ENCODE peak calls at places on chromosomes 5 and 9, in ten cellular contexts. Z is esophagus squamous epithelium, O is A549, Q is gastrocnemius medialis, Y is HCT116, A is transverse colon, I is suprapubic skin, U is stomach, K is spleen, N is K562. M is an unnamed sample.

GRCh38 chr5:72079288-72079687 is 28.0 kb upstream of the MAP1B start:
- DNase-seq in Z (no peak), A (no peak), I (no peak), U (no peak), Y (no peak), Q (no peak), K (no peak), N (peak; percentile 41), O (peak; percentile 16), M (peak; percentile 19)

GRCh38 chr5:10534491-10535236 is 29.2 kb upstream of the ANKRD33B start:
- DNase-seq in Z (no peak), Y (no peak), U (no peak), I (no peak), K (no peak), Q (no peak), N (no peak), A (no peak), O (no peak), M (no peak)

GRCh38 chr5:118249386-118249785 is 739.0 kb downstream of the DTWD2 start:
- DNase-seq in Z (no peak), Y (no peak), N (no peak), I (no peak), A (no peak), O (no peak), Q (no peak), K (no peak), U (no peak), M (no peak)

GRCh38 chr9:136345281-136346156 is 18.0 kb downstream of the DNLZ start:
- DNase-seq in A (peak; percentile 56), O (peak; percentile 52), Q (peak; percentile 39), I (no peak), U (peak; percentile 80), Z (no peak), K (peak; percentile 85), Y (no peak), N (peak; percentile 79), M (peak; percentile 71)

GRCh38 chr5:160266044-160266718 is 36.9 kb downstream of the FABP6 start:
- DNase-seq in K (peak; percentile 50), O (no peak), Y (no peak), N (no peak), Z (no peak), I (no peak), A (no peak), U (no peak), Q (no peak), M (no peak)

GRCh38 chr9:127980706-127981558 is at the start of gene EEIG1:
- DNase-seq in N (peak; percentile 99), A (peak; percentile 98), Q (peak; percentile 93), U (peak; percentile 96), Z (peak; percentile 78), Y (peak; percentile 61), O (peak; percentile 88), I (peak; percentile 97), K (peak; percentile 99), M (peak; percentile 95)

GRCh38 chr5:17216176-17216973 is 1.1 kb upstream of the BASP1 start:
- DNase-seq in A (peak; percentile 83), N (peak; percentile 37), Y (peak; percentile 34), O (peak; percentile 73), U (peak; percentile 85), Q (peak; percentile 24), I (peak; percentile 80), K (peak; percentile 93), Z (peak; percentile 29), M (peak; percentile 81)

GRCh38 chr9:20694248-20694647 is 10.2 kb downstream of the FOCAD start:
- DNase-seq in A (no peak), U (no peak), N (no peak), Y (no peak), K (no peak), I (no peak), Z (no peak), O (no peak), Q (no peak), M (no peak)

GRCh38 chr9:70639853-70640814 is 225.7 kb upstream of the KLF9 start:
- DNase-seq in Z (no peak), Q (no peak), U (no peak), O (peak; percentile 8), I (no peak), A (no peak), Y (peak; percentile 22), K (no peak), N (peak; percentile 12), M (no peak)

GRCh38 chr9:84811072-84811725 is 141.7 kb downstream of the NTRK2 start:
- DNase-seq in Q (no peak), U (no peak), Z (no peak), I (no peak), A (no peak), K (no peak), Y (no peak), N (no peak), O (no peak), M (no peak)

GRCh38 chr5:1460054-1460682 is 14.9 kb upstream of the SLC6A3 start:
- DNase-seq in Q (no peak), U (no peak), K (no peak), Z (no peak), O (no peak), I (no peak), N (no peak), A (no peak), Y (no peak), M (no peak)

GRCh38 chr9:37283730-37284235 is 138.7 kb upstream of the GRHPR start:
- DNase-seq in O (no peak), N (no peak), Y (no peak), Z (no peak), K (no peak), I (no peak), U (no peak), A (no peak), Q (no peak), M (no peak)

GRCh38 chr9:120360046-120360445 is 219.9 kb downstream of the CDK5RAP2 start:
- DNase-seq in Y (no peak), Z (no peak), U (no peak), A (no peak), K (no peak), Q (no peak), N (no peak), I (no peak), O (no peak), M (no peak)

GRCh38 chr5:179270581-179271300 is 74.5 kb downstream of the ADAMTS2 start:
- DNase-seq in N (no peak), O (no peak), Q (peak; percentile 24), A (peak; percentile 9), Y (no peak), K (peak; percentile 68), U (no peak), Z (no peak), I (peak; percentile 62), M (peak; percentile 14)

GRCh38 chr9:121927081-121927480 is 166.0 kb downstream of the TTLL11 start:
- DNase-seq in I (no peak), N (no peak), U (no peak), A (no peak), K (no peak), Q (no peak), Y (no peak), O (no peak), Z (no peak), M (no peak)

GRCh38 chr5:3226171-3226570 is 369.5 kb upstream of the IRX1 start:
- DNase-seq in A (no peak), Q (no peak), Y (no peak), K (no peak), U (no peak), I (no peak), Z (no peak), N (no peak), O (no peak), M (no peak)

GRCh38 chr9:123359546-123359945 is 3.5 kb downstream of the CRB2 start:
- DNase-seq in N (no peak), I (no peak), K (no peak), Q (no peak), U (no peak), A (no peak), Y (no peak), Z (no peak), O (no peak), M (no peak)

GRCh38 chr5:14449052-14449661 is 132.4 kb upstream of the OTULINL start:
- DNase-seq in Y (no peak), U (no peak), O (no peak), I (no peak), A (peak; percentile 41), Q (peak; percentile 74), Z (no peak), N (no peak), K (no peak), M (peak; percentile 72)

GRCh38 chr9:94746541-94747505 is 20.3 kb downstream of the AOPEP start:
- DNase-seq in Z (no peak), Q (no peak), U (no peak), K (no peak), A (no peak), N (no peak), I (no peak), Y (no peak), O (no peak), M (no peak)

GRCh38 chr5:95857185-95857945 is 34.8 kb upstream of the GLRX start:
- DNase-seq in N (peak; percentile 57), K (no peak), O (no peak), Q (peak; percentile 96), A (peak; percentile 52), I (peak; percentile 81), U (peak; percentile 77), Z (no peak), Y (no peak), M (peak; percentile 43)
- TF ChIP-seq POLR2A in N (no peak), K (no peak), O (no peak), Q (no peak), A (no peak), I (no peak), U (no peak), Z (no peak), Y (no peak), M (no peak)

GRCh38 chr5:157689942-157690689 is 18.8 kb downstream of the C5orf52 start:
- DNase-seq in Y (no peak), Q (no peak), A (no peak), U (no peak), O (no peak), I (no peak), Z (no peak), K (peak; percentile 78), N (no peak), M (no peak)
- TF ChIP-seq CTCF in Y (no peak), Q (no peak), A (no peak), U (no peak), O (no peak), I (no peak), Z (no peak), K (peak; percentile 27), N (no peak), M (no peak)

DNA sequence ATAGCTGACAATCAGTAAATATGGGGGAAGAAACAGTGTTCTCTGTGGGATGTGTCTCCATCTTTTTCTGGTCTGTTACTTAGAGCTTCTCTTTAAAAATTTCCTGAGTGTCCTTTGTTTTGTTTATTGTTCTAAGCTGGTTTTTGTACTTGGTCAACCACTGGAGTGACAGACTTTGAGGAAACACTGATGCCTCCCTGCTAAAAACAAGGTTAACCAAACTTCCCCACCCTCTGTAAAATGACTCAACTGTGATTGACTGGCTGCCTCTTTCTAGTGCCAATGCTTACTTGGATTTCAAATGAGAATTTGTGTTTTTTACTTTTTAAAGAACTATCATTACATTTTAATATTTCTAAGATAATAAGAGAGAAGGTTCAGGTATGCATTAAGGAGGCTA is 65.1 kb upstream of the SPINK5 start:
- DNase-seq in I (no peak), K (no peak), Q (no peak), U (no peak), A (no peak), N (no peak), Z (no peak), O (no peak), Y (no peak), M (no peak)
- TF ChIP-seq POLR2A in I (no peak), K (no peak), Q (no peak), U (no peak), A (no peak), N (no peak), Z (no peak), O (no peak), Y (no peak), M (no peak)

GRCh38 chr9:98678244-98678842 is 30.4 kb downstream of the GABBR2 start:
- DNase-seq in Q (no peak), A (peak; percentile 11), U (no peak), K (peak; percentile 50), Y (peak; percentile 26), O (peak; percentile 26), N (no peak), Z (no peak), I (no peak), M (no peak)
- TF ChIP-seq CTCF in Q (no peak), A (no peak), U (no peak), K (peak; percentile 30), Y (peak; percentile 78), O (peak; percentile 39), N (peak; percentile 60), Z (peak; percentile 23), I (peak; percentile 21), M (no peak)